ENCODE peak calls at places on chromosomes 3 and 15, in nine cellular contexts. E is A549, X is HCT116, U is SK-N-SH, Z is GM12878, R is HepG2, B is Panc1, J is GM23338, K is K562. V is an unnamed sample.

GRCh38 chr3:133944641-133945441 is 49.2 kb upstream of the RAB6B start:
- DNase-seq in B (no peak), Z (no peak), R (no peak), E (no peak), X (no peak), U (peak; percentile 59), K (peak; percentile 25), J (no peak), V (peak; percentile 28)

GRCh38 chr15:57551717-57552677 is 39.7 kb upstream of the MYZAP start:
- DNase-seq in B (no peak), X (peak; percentile 27), Z (no peak), U (no peak), R (peak; percentile 52), E (peak; percentile 87), K (no peak), J (peak; percentile 89), V (no peak)

GRCh38 chr3:187902938-187903337 is 157.7 kb upstream of the BCL6 start:
- DNase-seq in Z (no peak), E (no peak), U (no peak), R (no peak), J (no peak), X (no peak), K (no peak), B (no peak), V (no peak)

GRCh38 chr3:71131385-71131871 is 452.1 kb downstream of the FOXP1 start:
- DNase-seq in R (no peak), U (no peak), E (no peak), K (no peak), J (no peak), Z (no peak), X (no peak), B (no peak), V (no peak)

GRCh38 chr15:22956257-22956979 is 23.8 kb downstream of the CYFIP1 start:
- DNase-seq in B (no peak), K (no peak), X (no peak), Z (no peak), R (no peak), J (no peak), U (peak; percentile 51), E (no peak), V (no peak)

GRCh38 chr3:194139085-194139976 is 3.4 kb downstream of the HES1 start:
- DNase-seq in E (no peak), J (peak; percentile 67), B (no peak), R (peak; percentile 52), K (peak; percentile 78), X (no peak), U (peak; percentile 83), Z (no peak), V (no peak)

GRCh38 chr3:18124501-18124900 is 300.6 kb downstream of the SATB1 start:
- DNase-seq in U (no peak), R (no peak), B (no peak), X (peak; percentile 26), J (no peak), E (no peak), Z (no peak), K (peak; percentile 4), V (no peak)

GRCh38 chr3:66033241-66034138 is 5.2 kb downstream of the MAGI1 start:
- DNase-seq in K (no peak), R (no peak), X (no peak), U (no peak), B (no peak), J (no peak), E (no peak), Z (no peak), V (no peak)

GRCh38 chr3:109257269-109257668 is 59.0 kb downstream of the DPPA2 start:
- DNase-seq in K (no peak), E (no peak), Z (no peak), R (no peak), U (no peak), X (no peak), J (no peak), B (no peak), V (no peak)

GRCh38 chr3:195868336-195868865 is 40.0 kb downstream of the TNK2 start:
- DNase-seq in E (no peak), Z (no peak), X (no peak), K (no peak), J (no peak), B (no peak), R (no peak), U (peak; percentile 31), V (no peak)

GRCh38 chr3:34882764-34883163 is 756.6 kb upstream of the ARPP21 start:
- DNase-seq in R (no peak), U (peak; percentile 13), E (no peak), X (no peak), K (no peak), J (peak; percentile 27), B (no peak), Z (no peak), V (no peak)

GRCh38 chr15:39834256-39834655 is 51.6 kb upstream of the FSIP1 start:
- DNase-seq in Z (no peak), B (no peak), U (no peak), R (no peak), J (no peak), E (no peak), K (no peak), X (no peak), V (no peak)

GRCh38 chr15:40340038-40340739 is 550 bp downstream of the CCDC9B start:
- DNase-seq in E (no peak), R (no peak), U (peak; percentile 74), X (no peak), B (no peak), K (no peak), Z (no peak), J (no peak), V (no peak)

GRCh38 chr3:141682007-141682406 is 56.1 kb upstream of the RNF7 start:
- DNase-seq in E (no peak), J (no peak), B (no peak), X (no peak), K (no peak), Z (no peak), R (no peak), U (no peak), V (no peak)

GRCh38 chr15:92901053-92901761 is 1.1 kb downstream of the CHD2 start:
- DNase-seq in B (no peak), Z (no peak), X (no peak), K (no peak), U (no peak), R (no peak), E (no peak), J (no peak), V (no peak)

GRCh38 chr3:124985358-124985757 is 50.8 kb upstream of the MUC13 start:
- DNase-seq in B (no peak), R (no peak), U (no peak), J (no peak), X (peak; percentile 12), E (peak; percentile 33), Z (no peak), K (no peak), V (no peak)

GRCh38 chr3:154247806-154248480 is 76.3 kb downstream of the DHX36 start:
- DNase-seq in B (no peak), Z (no peak), X (no peak), J (peak; percentile 60), R (peak; percentile 15), K (no peak), E (no peak), U (no peak), V (no peak)

DNA sequence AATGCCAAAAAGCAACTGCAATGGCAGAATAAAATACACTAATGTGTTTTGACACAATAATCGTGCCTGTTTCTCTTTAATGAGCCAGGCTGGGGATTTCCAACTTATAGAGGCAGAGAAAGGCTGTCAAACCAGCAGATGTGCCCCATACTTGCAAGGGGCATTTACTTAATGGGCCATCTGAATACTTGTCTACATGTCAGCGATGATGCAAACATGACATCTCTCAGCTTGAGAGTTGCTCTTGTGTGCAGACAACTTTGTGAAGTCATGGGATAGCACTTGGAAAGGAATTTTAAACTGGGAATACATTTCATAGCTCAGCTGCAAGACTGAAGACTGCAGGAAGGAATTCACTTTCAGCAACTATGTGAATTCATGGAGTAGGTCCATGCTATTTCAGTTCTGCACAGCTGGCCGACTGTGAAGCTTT is 127.4 kb upstream of the ADAMTS9 start:
- DNase-seq in E (no peak), R (no peak), Z (no peak), K (no peak), J (no peak), X (no peak), U (peak; percentile 19), B (no peak), V (no peak)
- TF ChIP-seq REST in E (no peak), R (no peak), Z (no peak), K (no peak), J (no peak), X (no peak), U (no peak), B (no peak), V (no peak)

GRCh38 chr3:183253364-183253960 is 409 bp downstream of the B3GNT5 start:
- DNase-seq in B (no peak), Z (no peak), E (no peak), K (peak; percentile 58), R (no peak), J (no peak), X (no peak), U (peak; percentile 68), V (no peak)
- TF ChIP-seq REST in B (no peak), Z (no peak), E (no peak), K (no peak), R (no peak), J (no peak), X (no peak), U (no peak), V (no peak)

DNA sequence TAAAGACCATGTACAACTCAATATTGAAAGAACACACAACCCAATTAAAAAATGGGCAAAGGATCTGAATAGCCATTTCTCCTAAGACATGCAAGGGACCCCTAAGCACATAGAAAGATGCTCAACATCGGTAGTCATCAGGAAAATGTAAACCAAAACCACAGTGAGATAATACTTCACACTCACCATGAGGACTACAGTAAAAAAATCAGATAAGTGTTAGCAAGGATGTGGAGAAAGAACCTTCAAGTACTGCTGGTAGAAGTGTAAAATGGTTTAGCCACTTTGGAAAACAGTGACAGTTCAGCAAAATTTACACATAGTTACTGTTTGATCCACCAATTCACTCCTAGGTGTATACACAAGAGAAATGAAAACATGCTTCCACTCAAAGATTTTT is 30.1 kb upstream of the XIRP1 start:
- DNase-seq in U (no peak), B (no peak), Z (no peak), E (no peak), X (no peak), J (no peak), K (no peak), R (no peak), V (no peak)
- TF ChIP-seq REST in U (no peak), B (no peak), Z (no peak), E (no peak), X (no peak), J (no peak), K (no peak), R (no peak), V (no peak)

DNA sequence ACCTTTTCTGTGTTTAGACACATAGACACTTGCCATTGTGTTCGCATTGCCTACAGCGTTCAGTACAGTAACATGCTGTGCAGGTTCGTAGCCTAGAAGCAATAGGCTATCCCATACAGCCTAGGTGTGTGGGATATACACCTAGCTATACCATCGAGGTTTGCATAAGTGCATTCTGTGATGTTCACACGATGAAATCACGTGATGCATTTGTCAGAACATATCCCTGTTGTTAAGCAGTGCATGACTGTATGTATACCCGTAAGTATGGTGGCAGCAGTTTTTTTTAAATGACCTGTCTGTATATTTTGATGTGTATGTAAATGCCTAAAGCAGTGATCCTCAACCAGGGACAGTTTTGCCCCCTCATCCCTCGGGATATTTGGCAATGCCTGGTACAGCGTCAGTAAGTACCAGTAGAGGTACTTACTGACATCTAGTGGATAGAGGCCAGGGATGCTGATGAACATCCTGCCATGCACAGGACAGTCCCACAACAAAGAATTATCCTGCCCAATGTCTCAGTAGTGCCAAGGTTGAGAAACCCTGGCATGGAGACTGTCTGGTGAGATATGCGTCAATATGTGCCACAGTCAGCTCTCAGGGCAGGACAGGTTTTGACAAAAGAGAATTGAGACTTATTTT is 129.1 kb downstream of the HCN4 start:
- DNase-seq in K (no peak), B (no peak), Z (no peak), J (peak; percentile 34), R (no peak), E (no peak), X (no peak), U (peak; percentile 30), V (no peak)
- TF ChIP-seq REST in K (no peak), B (no peak), Z (no peak), J (no peak), R (no peak), E (no peak), X (no peak), U (no peak), V (no peak)